ENCODE peak calls at places on chromosomes 3 and 15, in eight cellular contexts. H is Peyer's patch, W is tibial nerve, R is uterus, D is IMR-90, E is right lobe of liver, N is A549, O is ovary. Z is an unnamed sample.

GRCh38 chr15:31236184-31237041 is 90.2 kb upstream of the KLF13 start:
- DNase-seq in O (peak; percentile 94), D (peak; percentile 94), R (peak; percentile 79), N (peak; percentile 93), H (no peak), E (no peak), W (peak; percentile 54), Z (peak; percentile 87)

GRCh38 chr15:36332301-36332700 is 247.1 kb upstream of the CDIN1 start:
- DNase-seq in O (no peak), W (no peak), R (no peak), D (peak; percentile 57), E (no peak), N (no peak), H (no peak), Z (no peak)

GRCh38 chr3:105355355-105356063 is 11.2 kb upstream of the ALCAM start:
- DNase-seq in O (no peak), W (no peak), H (no peak), N (no peak), R (no peak), E (no peak), D (peak; percentile 74), Z (no peak)

GRCh38 chr3:181713300-181713647 is 1.5 kb downstream of the SOX2 start:
- DNase-seq in H (no peak), N (no peak), E (no peak), O (no peak), W (no peak), D (no peak), R (no peak), Z (no peak)

GRCh38 chr15:65342493-65342892 is 35.3 kb downstream of the IGDCC3 start:
- DNase-seq in W (no peak), R (no peak), E (no peak), O (no peak), N (no peak), D (no peak), H (no peak), Z (no peak)

GRCh38 chr3:46427929-46428833 is 21.1 kb downstream of the CCRL2 start:
- DNase-seq in H (no peak), D (no peak), W (no peak), R (no peak), O (no peak), N (no peak), E (no peak), Z (no peak)

GRCh38 chr15:70385052-70385451 is 287.3 kb upstream of the TLE3 start:
- DNase-seq in O (no peak), N (no peak), R (no peak), W (no peak), D (no peak), H (no peak), E (no peak), Z (no peak)

GRCh38 chr3:21826416-21826815 is 75.4 kb upstream of the ZNF385D start:
- DNase-seq in R (no peak), H (no peak), N (no peak), O (no peak), E (no peak), W (no peak), D (no peak), Z (no peak)

GRCh38 chr15:74123131-74123429 is 7.3 kb upstream of the ISLR2 start:
- DNase-seq in O (no peak), W (no peak), R (no peak), H (no peak), E (no peak), N (no peak), D (no peak), Z (no peak)

GRCh38 chr3:170563712-170564423 is 22.0 kb downstream of the SLC7A14 start:
- DNase-seq in H (no peak), D (peak; percentile 82), N (no peak), R (no peak), W (no peak), O (no peak), E (no peak), Z (no peak)

GRCh38 chr15:89330119-89330518 is 4.5 kb downstream of the POLG start:
- DNase-seq in N (no peak), D (no peak), R (no peak), H (peak; percentile 80), E (no peak), O (no peak), W (no peak), Z (peak; percentile 59)

GRCh38 chr3:43638594-43639447 is 17.0 kb upstream of the ANO10 start:
- DNase-seq in D (peak; percentile 34), E (no peak), N (no peak), O (no peak), H (peak; percentile 73), W (no peak), R (no peak), Z (no peak)

GRCh38 chr3:117660941-117661635 is 951.5 kb downstream of the TUSC7 start:
- DNase-seq in H (no peak), N (no peak), W (no peak), O (no peak), D (peak; percentile 80), E (no peak), R (no peak), Z (no peak)

GRCh38 chr15:83310521-83311456 is 26.3 kb upstream of the BNC1 start:
- DNase-seq in E (no peak), H (no peak), W (no peak), O (no peak), R (no peak), D (no peak), N (no peak), Z (no peak)

GRCh38 chr3:104396974-104397669 is 969.6 kb upstream of the ALCAM start:
- DNase-seq in W (peak; percentile 21), H (no peak), R (no peak), E (no peak), O (no peak), D (peak; percentile 3), N (no peak), Z (no peak)

GRCh38 chr3:18355819-18356218 is 69.3 kb downstream of the SATB1 start:
- DNase-seq in H (no peak), N (no peak), R (no peak), E (no peak), D (no peak), W (no peak), O (no peak), Z (no peak)

GRCh38 chr3:124920718-124921117 is 13.8 kb downstream of the MUC13 start:
- DNase-seq in W (no peak), D (no peak), O (no peak), E (peak; percentile 77), R (no peak), N (no peak), H (no peak), Z (no peak)
- TF ChIP-seq POLR2A in W (no peak), D (no peak), O (no peak), E (no peak), R (no peak), N (no peak), H (no peak), Z (no peak)

GRCh38 chr3:159149633-159150032 is 347.8 kb downstream of the MFSD1 start:
- DNase-seq in W (no peak), D (no peak), H (no peak), E (no peak), R (no peak), O (no peak), N (no peak), Z (no peak)
- H3K27ac ChIP-seq in W (no peak overlapping the region), D (no peak overlapping the region), H (no peak overlapping the region), E (no peak overlapping the region), R (no peak overlapping the region), O (no peak overlapping the region), N (no peak overlapping the region), Z (no peak overlapping the region)

GRCh38 chr3:187002915-187003314 is 72.6 kb downstream of the ST6GAL1 start:
- DNase-seq in O (no peak), D (no peak), H (no peak), R (no peak), N (no peak), W (no peak), E (no peak), Z (no peak)

GRCh38 chr3:186996356-186996755 is 66.0 kb downstream of the ST6GAL1 start:
- DNase-seq in D (no peak), W (no peak), E (no peak), R (no peak), O (no peak), N (no peak), H (no peak), Z (no peak)

GRCh38 chr3:186998937-186999368 is 68.6 kb downstream of the ST6GAL1 start:
- DNase-seq in H (no peak), N (no peak), E (no peak), D (no peak), O (no peak), R (no peak), W (no peak), Z (no peak)

GRCh38 chr3:186997061-186998054 is 67.0 kb downstream of the ST6GAL1 start:
- DNase-seq in W (no peak), N (no peak), O (no peak), E (no peak), R (no peak), H (no peak), D (no peak), Z (no peak)

GRCh38 chr3:187000711-187001151 is 70.4 kb downstream of the ST6GAL1 start:
- DNase-seq in O (no peak), D (no peak), W (no peak), R (no peak), E (no peak), H (no peak), N (no peak), Z (no peak)
- TF ChIP-seq POLR2A in O (no peak), D (no peak), W (no peak), R (no peak), E (no peak), H (no peak), N (no peak), Z (no peak)

DNA sequence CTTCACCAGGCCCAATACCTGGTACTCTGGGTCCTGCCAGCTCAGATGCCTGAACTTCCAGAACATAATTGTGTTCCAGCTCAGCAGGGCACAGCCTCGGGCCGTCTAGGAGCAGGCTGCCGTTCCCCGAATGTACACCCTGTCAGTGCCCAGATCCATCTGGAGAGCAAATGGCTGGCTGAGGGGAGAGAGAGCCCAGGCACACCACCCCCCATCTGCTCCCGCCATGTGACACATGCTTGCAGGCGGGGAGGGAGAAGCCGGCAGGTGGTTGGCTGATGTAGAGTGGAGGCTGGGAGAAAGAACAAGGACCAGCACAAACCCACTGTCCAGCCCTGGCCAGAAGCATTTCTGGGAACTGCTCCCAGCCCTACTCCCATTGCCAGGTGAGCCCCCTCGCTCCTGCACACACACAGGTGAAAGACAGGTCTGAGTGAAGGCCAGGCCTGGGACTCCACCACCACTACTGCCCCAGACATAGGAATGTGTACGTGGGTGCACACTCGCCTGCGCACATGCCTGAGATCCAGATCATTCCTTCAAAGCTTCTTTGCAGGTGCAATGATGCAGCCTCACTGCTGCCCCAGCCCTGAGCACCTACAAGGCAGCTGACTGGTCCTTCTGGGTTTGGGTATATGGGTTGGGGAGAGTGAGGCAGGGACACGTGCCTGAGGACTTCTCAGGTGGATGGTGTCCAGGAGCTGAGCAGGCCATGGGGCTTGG is 53.5 kb downstream of the SEMA5B start:
- DNase-seq in D (no peak), E (no peak), O (no peak), W (no peak), R (no peak), H (no peak), N (no peak), Z (no peak)
- H3K27ac ChIP-seq in D (no peak overlapping the region), E (no peak overlapping the region), O (peak overlapping the region; percentile 76), W (no peak overlapping the region), R (peak overlapping the region; percentile 89), H (no peak overlapping the region), N (no peak overlapping the region), Z (no peak overlapping the region)

GRCh38 chr3:156604064-156604641 is 49.2 kb upstream of the SSR3 start:
- DNase-seq in R (no peak), H (no peak), W (no peak), O (no peak), E (no peak), D (no peak), N (no peak), Z (no peak)
- TF ChIP-seq POLR2A in R (no peak), H (no peak), W (no peak), O (no peak), E (no peak), D (no peak), N (no peak), Z (no peak)

GRCh38 chr3:34198309-34198708 is 399.9 kb downstream of the PDCD6IP start:
- DNase-seq in D (no peak), W (no peak), N (no peak), H (no peak), R (no peak), E (no peak), O (no peak), Z (no peak)
- H3K27ac ChIP-seq in D (no peak overlapping the region), W (no peak overlapping the region), N (no peak overlapping the region), H (peak overlapping the region; percentile 59), R (no peak overlapping the region), E (no peak overlapping the region), O (no peak overlapping the region), Z (no peak overlapping the region)

Z was measured in suprapubic skin.